ENCODE peak calls at places on chromosomes 3 and 15, in four cellular contexts. One of them, this sample, is unnamed.
A peak's percentile ranks its signal among the peaks of the same experiment; 100 is the strongest.

GRCh38 chr3:6861331-6861988 is 545 bp downstream of the GRM7 start:
- DNase-seq in brain microvascular endothelial cell: no peak
- DNase-seq in anterior cingulate cortex: no peak
- DNase-seq in RPMI8226: no peak
- DNase-seq in this sample: no peak

GRCh38 chr3:107962946-107963345 is 127.9 kb downstream of the CD47 start:
- DNase-seq in brain microvascular endothelial cell: peak; percentile 76
- DNase-seq in anterior cingulate cortex: no peak
- DNase-seq in RPMI8226: no peak
- DNase-seq in this sample: peak; percentile 66

GRCh38 chr3:196633658-196634151 is 5.8 kb upstream of the NRROS start:
- DNase-seq in brain microvascular endothelial cell: no peak
- DNase-seq in anterior cingulate cortex: no peak
- DNase-seq in RPMI8226: no peak
- DNase-seq in this sample: no peak

GRCh38 chr3:186663351-186664118 is 2.3 kb upstream of the HRG start:
- DNase-seq in brain microvascular endothelial cell: no peak
- DNase-seq in anterior cingulate cortex: no peak
- DNase-seq in RPMI8226: no peak
- DNase-seq in this sample: no peak

GRCh38 chr3:185647134-185647879 is 61.2 kb downstream of the SENP2 start:
- DNase-seq in brain microvascular endothelial cell: no peak
- DNase-seq in anterior cingulate cortex: no peak
- DNase-seq in RPMI8226: no peak
- DNase-seq in this sample: no peak

GRCh38 chr3:196339493-196340254 is 1.5 kb upstream of the TM4SF19 start:
- DNase-seq in brain microvascular endothelial cell: peak; percentile 79
- DNase-seq in anterior cingulate cortex: no peak
- DNase-seq in RPMI8226: no peak
- DNase-seq in this sample: no peak

GRCh38 chr3:129002573-129003569 is 1.8 kb downstream of the EFCC1 start:
- DNase-seq in brain microvascular endothelial cell: no peak
- DNase-seq in anterior cingulate cortex: no peak
- DNase-seq in RPMI8226: no peak
- DNase-seq in this sample: no peak

GRCh38 chr3:88149146-88149515 is 628 bp upstream of the C3orf38 start:
- DNase-seq in brain microvascular endothelial cell: no peak
- DNase-seq in anterior cingulate cortex: no peak
- DNase-seq in RPMI8226: no peak
- DNase-seq in this sample: no peak

GRCh38 chr3:52310861-52311566 is 5.1 kb upstream of the DNAH1 start:
- DNase-seq in brain microvascular endothelial cell: peak; percentile 44
- DNase-seq in anterior cingulate cortex: no peak
- DNase-seq in RPMI8226: peak; percentile 58
- DNase-seq in this sample: no peak

GRCh38 chr3:46208167-46208704 is at the start of gene CCR1:
- DNase-seq in brain microvascular endothelial cell: peak; percentile 21
- DNase-seq in anterior cingulate cortex: no peak
- DNase-seq in RPMI8226: peak; percentile 90
- DNase-seq in this sample: no peak

GRCh38 chr3:105598047-105598796 is 231.5 kb downstream of the ALCAM start:
- DNase-seq in brain microvascular endothelial cell: peak; percentile 97
- DNase-seq in anterior cingulate cortex: no peak
- DNase-seq in RPMI8226: no peak
- DNase-seq in this sample: peak; percentile 67

GRCh38 chr3:125403789-125404188 is 28.7 kb upstream of the ZNF148 start:
- DNase-seq in brain microvascular endothelial cell: peak; percentile 31
- DNase-seq in anterior cingulate cortex: no peak
- DNase-seq in RPMI8226: no peak
- DNase-seq in this sample: no peak

GRCh38 chr15:74202461-74203401 is at the start of gene STRA6:
- DNase-seq in brain microvascular endothelial cell: no peak
- DNase-seq in anterior cingulate cortex: no peak
- DNase-seq in RPMI8226: peak; percentile 32
- DNase-seq in this sample: no peak

GRCh38 chr3:140505256-140505655 is 172.6 kb upstream of the TRIM42 start:
- DNase-seq in brain microvascular endothelial cell: peak; percentile 23
- DNase-seq in anterior cingulate cortex: no peak
- DNase-seq in RPMI8226: no peak
- DNase-seq in this sample: no peak

GRCh38 chr15:68783226-68784054 is 37.3 kb downstream of the ANP32A start:
- DNase-seq in brain microvascular endothelial cell: no peak
- DNase-seq in anterior cingulate cortex: no peak
- DNase-seq in RPMI8226: peak; percentile 65
- DNase-seq in this sample: no peak

GRCh38 chr15:73683624-73684536 is at the start of gene CD276:
- DNase-seq in brain microvascular endothelial cell: peak; percentile 51
- DNase-seq in anterior cingulate cortex: no peak
- DNase-seq in RPMI8226: peak; percentile 33
- DNase-seq in this sample: peak; percentile 25

GRCh38 chr3:135393898-135394525 is 571.5 kb upstream of the PPP2R3A start:
- DNase-seq in brain microvascular endothelial cell: no peak
- DNase-seq in anterior cingulate cortex: no peak
- DNase-seq in RPMI8226: no peak
- DNase-seq in this sample: no peak

GRCh38 chr3:196268270-196269163 is 19.0 kb downstream of the PCYT1A start:
- DNase-seq in brain microvascular endothelial cell: peak; percentile 86
- DNase-seq in anterior cingulate cortex: no peak
- DNase-seq in RPMI8226: peak; percentile 72
- DNase-seq in this sample: no peak

GRCh38 chr3:9690451-9691450 is 12.9 kb upstream of the CPNE9 start:
- DNase-seq in brain microvascular endothelial cell: peak; percentile 46
- DNase-seq in anterior cingulate cortex: no peak
- DNase-seq in RPMI8226: no peak
- DNase-seq in this sample: no peak

GRCh38 chr15:84734794-84735479 is 13.5 kb upstream of the ZNF592 start:
- DNase-seq in brain microvascular endothelial cell: peak; percentile 54
- DNase-seq in anterior cingulate cortex: no peak
- DNase-seq in RPMI8226: peak; percentile 95
- DNase-seq in this sample: peak; percentile 74

GRCh38 chr3:121894191-121894990 is at the start of gene SLC15A2:
- DNase-seq in brain microvascular endothelial cell: no peak
- DNase-seq in anterior cingulate cortex: peak; percentile 29
- DNase-seq in RPMI8226: no peak
- DNase-seq in this sample: no peak

GRCh38 chr3:11690863-11691833 is 47.4 kb upstream of the VGLL4 start:
- DNase-seq in brain microvascular endothelial cell: peak; percentile 22
- DNase-seq in anterior cingulate cortex: no peak
- DNase-seq in RPMI8226: no peak
- DNase-seq in this sample: peak; percentile 52

GRCh38 chr3:7371693-7372572 is 511.0 kb downstream of the GRM7 start:
- DNase-seq in brain microvascular endothelial cell: no peak
- DNase-seq in anterior cingulate cortex: no peak
- DNase-seq in RPMI8226: no peak
- DNase-seq in this sample: peak; percentile 13

GRCh38 chr3:30538787-30539186 is 67.6 kb upstream of the TGFBR2 start:
- DNase-seq in brain microvascular endothelial cell: peak; percentile 70
- DNase-seq in anterior cingulate cortex: no peak
- DNase-seq in RPMI8226: no peak
- DNase-seq in this sample: peak; percentile 40

GRCh38 chr3:175311404-175311803 is 452.3 kb downstream of the NAALADL2 start:
- DNase-seq in brain microvascular endothelial cell: no peak
- DNase-seq in anterior cingulate cortex: no peak
- DNase-seq in RPMI8226: no peak
- DNase-seq in this sample: no peak

GRCh38 chr3:150220041-150220440 is 188.1 kb upstream of the TSC22D2 start:
- DNase-seq in brain microvascular endothelial cell: no peak
- DNase-seq in anterior cingulate cortex: no peak
- DNase-seq in RPMI8226: peak; percentile 48
- DNase-seq in this sample: no peak

GRCh38 chr3:98233468-98233867 is 30.6 kb upstream of the OR5H6 start:
- DNase-seq in brain microvascular endothelial cell: no peak
- DNase-seq in anterior cingulate cortex: no peak
- DNase-seq in RPMI8226: no peak
- DNase-seq in this sample: no peak